ENCODE peak calls at places on chromosomes 6 and 20, in ten cellular contexts. Z is left lung, A is right atrium auricular region, L is Peyer's patch, S is left ventricle myocardium inferior, D is K562, U is lung, G is A549, Y is tibial nerve, N is lower leg skin. V is an unnamed sample.
A peak's percentile ranks its signal among the peaks of the same experiment; 100 is the strongest.

GRCh38 chr20:29299811-29300578 is 1957.5 kb upstream of the DEFB115 start:
- DNase-seq in G (no peak), Z (no peak), S (no peak), A (no peak), U (no peak), L (no peak), N (no peak), D (no peak), Y (no peak), V (no peak)

GRCh38 chr6:22363166-22363965 is 66.5 kb upstream of the PRL start:
- DNase-seq in S (no peak), D (no peak), Z (no peak), L (no peak), Y (no peak), N (no peak), A (no peak), G (peak; percentile 6), U (no peak), V (no peak)

GRCh38 chr20:38961530-38962043 is 557 bp upstream of the DHX35 start:
- DNase-seq in S (no peak), Z (no peak), A (no peak), N (no peak), Y (no peak), U (no peak), G (peak; percentile 12), D (no peak), L (no peak), V (no peak)

GRCh38 chr6:75493400-75494064 is at the start of gene FILIP1:
- DNase-seq in Y (peak; percentile 39), D (no peak), A (peak; percentile 89), N (no peak), Z (no peak), S (peak; percentile 59), G (peak; percentile 75), U (peak; percentile 46), L (no peak), V (peak; percentile 79)

GRCh38 chr20:33477386-33478234 is 12.3 kb upstream of the CBFA2T2 start:
- DNase-seq in L (peak; percentile 70), D (no peak), U (no peak), Z (no peak), N (no peak), S (no peak), A (no peak), Y (no peak), G (no peak), V (no peak)

GRCh38 chr20:16170406-16170971 is 402.8 kb downstream of the KIF16B start:
- DNase-seq in U (no peak), Z (no peak), D (no peak), G (no peak), Y (no peak), L (no peak), S (no peak), N (no peak), A (no peak), V (no peak)

GRCh38 chr20:44231713-44232468 is 15.2 kb upstream of the GDAP1L1 start:
- DNase-seq in G (peak; percentile 21), L (no peak), Y (no peak), S (no peak), A (no peak), N (no peak), Z (no peak), D (no peak), U (no peak), V (no peak)

GRCh38 chr20:50216543-50217206 is 26.0 kb downstream of the CEBPB start:
- DNase-seq in Z (no peak), Y (no peak), S (no peak), L (no peak), G (no peak), U (no peak), A (no peak), D (no peak), N (no peak), V (no peak)

GRCh38 chr6:106117579-106117978 is 31.4 kb downstream of the PRDM1 start:
- DNase-seq in U (no peak), Y (no peak), A (no peak), N (no peak), S (no peak), G (no peak), Z (no peak), D (no peak), L (peak; percentile 80), V (no peak)

GRCh38 chr20:50663095-50663821 is 28.1 kb downstream of the RIPOR3 start:
- DNase-seq in N (no peak), L (peak; percentile 73), Z (no peak), S (peak; percentile 37), U (peak; percentile 51), D (no peak), G (peak; percentile 79), Y (no peak), A (no peak), V (no peak)

GRCh38 chr6:169809386-169809785 is 58.0 kb downstream of the ERMARD start:
- DNase-seq in S (no peak), L (peak; percentile 26), G (no peak), Y (no peak), Z (no peak), U (no peak), A (no peak), D (no peak), N (peak; percentile 58), V (no peak)

GRCh38 chr6:138406443-138406842 is 2.4 kb downstream of the HEBP2 start:
- DNase-seq in S (no peak), D (no peak), L (no peak), Y (no peak), G (peak; percentile 23), Z (no peak), A (no peak), U (no peak), N (no peak), V (no peak)
- TF ChIP-seq CTCF in S (no peak), D (no peak), L (peak; percentile 39), Y (no peak), G (no peak), Z (no peak), A (no peak), U (no peak), N (no peak), V (no peak)

GRCh38 chr20:61440548-61441055 is 188.5 kb downstream of the CDH4 start:
- DNase-seq in Y (no peak), L (no peak), D (no peak), N (no peak), U (no peak), S (no peak), G (no peak), A (no peak), Z (no peak), V (no peak)

GRCh38 chr20:61441537-61441936 is 189.5 kb downstream of the CDH4 start:
- DNase-seq in N (no peak), Y (no peak), S (no peak), D (no peak), Z (no peak), L (no peak), G (no peak), U (no peak), A (no peak), V (no peak)

GRCh38 chr20:61443541-61444126 is 191.6 kb downstream of the CDH4 start:
- DNase-seq in G (no peak), U (no peak), L (no peak), S (no peak), A (no peak), Y (no peak), Z (no peak), N (no peak), D (no peak), V (no peak)

GRCh38 chr20:61442718-61443117 is 190.7 kb downstream of the CDH4 start:
- DNase-seq in L (no peak), U (no peak), G (no peak), Z (no peak), D (no peak), Y (no peak), A (no peak), N (no peak), S (no peak), V (no peak)

GRCh38 chr20:61442075-61442670 is 190.1 kb downstream of the CDH4 start:
- DNase-seq in Y (no peak), Z (no peak), L (no peak), N (no peak), G (no peak), S (no peak), U (no peak), A (no peak), D (no peak), V (no peak)
- H3K4me3 ChIP-seq in Y (no peak overlapping the region), Z (no peak overlapping the region), L (no peak overlapping the region), N (no peak overlapping the region), G (no peak overlapping the region), S (no peak overlapping the region), U (no peak overlapping the region), A (no peak overlapping the region), D (no peak overlapping the region), V (no peak overlapping the region)

DNA sequence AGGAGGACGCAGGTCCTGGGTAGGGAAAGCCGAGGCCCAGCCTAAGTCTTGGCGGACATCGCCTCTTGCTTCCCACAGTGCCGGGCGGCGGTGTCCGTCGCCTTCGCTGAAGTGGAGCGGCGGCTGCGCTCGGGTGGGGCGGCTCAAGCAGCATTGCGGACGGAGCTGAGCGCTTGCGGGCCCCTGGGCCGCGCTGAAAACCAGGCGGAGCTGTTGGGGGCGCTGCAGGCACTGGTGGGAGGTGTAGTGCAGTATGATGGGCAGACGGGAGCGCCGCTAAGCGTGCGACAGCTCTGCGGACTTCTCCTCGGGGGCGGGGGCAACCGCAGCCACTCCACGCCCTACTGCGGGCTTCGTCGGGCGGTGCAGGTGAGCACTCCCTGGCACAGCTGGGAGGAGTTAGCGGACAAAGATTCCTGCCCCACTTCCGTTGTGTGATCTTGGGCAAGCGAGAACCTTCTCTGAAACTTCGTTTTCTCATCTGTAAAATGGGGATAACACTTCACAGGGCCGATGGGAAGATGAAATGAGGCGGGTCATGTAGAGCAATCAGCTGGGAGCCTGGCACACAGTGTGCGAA is 4.3 kb downstream of the PRSS16 start:
- DNase-seq in Z (peak; percentile 93), S (no peak), L (peak; percentile 94), G (peak; percentile 92), N (peak; percentile 87), U (peak; percentile 85), A (no peak), Y (no peak), D (peak; percentile 93), V (peak; percentile 62)
- TF ChIP-seq CTCF in Z (no peak), S (no peak), L (peak; percentile 59), G (peak; percentile 56), N (no peak), U (peak; percentile 8), A (no peak), Y (no peak), D (peak; percentile 98), V (peak; percentile 23)

DNA sequence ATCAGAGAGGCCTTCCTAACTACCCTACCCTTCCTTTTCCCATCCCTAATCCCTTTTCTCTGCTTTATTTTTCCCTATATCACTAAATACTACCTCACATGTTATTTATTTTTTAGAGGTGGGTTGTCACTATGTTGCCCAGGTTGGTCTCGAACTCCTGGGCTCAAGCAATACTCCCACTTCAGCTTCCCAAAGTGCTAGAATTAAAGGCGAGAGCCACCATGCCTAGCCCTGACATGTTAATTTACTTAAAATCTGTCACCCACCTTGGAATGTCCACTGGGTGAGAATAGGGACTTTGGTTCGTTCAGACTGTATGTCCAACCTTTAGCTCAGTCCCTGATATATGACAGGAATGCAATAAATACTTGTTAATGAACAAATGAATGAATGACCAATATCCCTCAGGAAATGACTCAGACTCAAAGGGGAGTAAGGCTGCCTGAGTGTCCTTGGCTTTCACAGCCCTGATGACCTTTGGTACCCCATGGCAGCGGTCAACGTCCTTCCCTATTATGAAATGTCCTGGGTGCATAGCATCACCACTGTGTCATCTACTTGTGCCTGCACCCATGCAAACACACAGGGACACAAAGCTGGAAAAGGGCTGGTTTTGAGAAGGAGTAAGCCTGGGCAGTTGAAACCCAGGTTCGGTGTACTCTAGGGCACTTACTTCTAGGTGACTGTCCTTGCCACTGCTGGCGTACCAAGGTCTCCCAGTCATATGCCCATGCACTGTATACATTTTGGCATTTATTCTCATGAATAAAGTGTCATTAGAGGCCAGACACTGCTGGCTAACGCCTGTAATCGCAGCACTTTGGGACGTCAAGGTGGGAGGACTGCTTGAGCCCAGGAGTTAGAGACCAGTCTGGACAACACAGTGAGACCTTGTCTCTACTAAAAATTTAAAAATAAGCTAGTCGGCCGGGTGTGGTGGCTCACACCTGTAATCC is 26.5 kb downstream of the BCL2L1 start:
- DNase-seq in A (peak; percentile 89), Y (no peak), G (peak; percentile 92), U (peak; percentile 59), Z (no peak), N (no peak), S (no peak), D (no peak), L (peak; percentile 84), V (peak; percentile 60)
- H3K4me3 ChIP-seq in A (no peak overlapping the region), Y (no peak overlapping the region), G (peak overlapping the region; percentile 22), U (no peak overlapping the region), Z (no peak overlapping the region), N (no peak overlapping the region), S (no peak overlapping the region), D (no peak overlapping the region), L (no peak overlapping the region), V (no peak overlapping the region)

V was measured in fibroblast of pulmonary artery.